ENCODE peak calls at places on chromosomes 16 and 17, in nine cellular contexts. One of them, this sample, is unnamed.

GRCh38 chr16:85539084-85539483 is 74.0 kb upstream of the GSE1 start:
- DNase-seq in dorsolateral prefrontal cortex: no peak
- DNase-seq in left ventricle myocardium superior: no peak
- DNase-seq in stimulated activated CD8-positive, alpha-beta memory T cell treated with anti-CD3 and anti-CD28 coated beads, Interleukin-7, amount 100 ng/mL, for 24 hours: no peak
- DNase-seq in effector memory CD8-positive, alpha-beta T cell: no peak
- DNase-seq in NCI-H2081: no peak
- DNase-seq in non-pigmented ciliary epithelial cell: no peak
- DNase-seq in HFFc6: no peak
- DNase-seq in SJSA1: no peak
- DNase-seq in this sample: peak

GRCh38 chr16:48117217-48118105 is 38.3 kb downstream of the ABCC12 start:
- DNase-seq in NCI-H2081: peak
- DNase-seq in effector memory CD8-positive, alpha-beta T cell: peak
- DNase-seq in dorsolateral prefrontal cortex: no peak
- DNase-seq in HFFc6: no peak
- DNase-seq in SJSA1: peak
- DNase-seq in left ventricle myocardium superior: peak
- DNase-seq in stimulated activated CD8-positive, alpha-beta memory T cell treated with anti-CD3 and anti-CD28 coated beads, Interleukin-7, amount 100 ng/mL, for 24 hours: peak
- DNase-seq in non-pigmented ciliary epithelial cell: no peak
- DNase-seq in this sample: no peak

GRCh38 chr17:67245073-67245693 is at the start of gene HELZ:
- DNase-seq in effector memory CD8-positive, alpha-beta T cell: peak
- DNase-seq in stimulated activated CD8-positive, alpha-beta memory T cell treated with anti-CD3 and anti-CD28 coated beads, Interleukin-7, amount 100 ng/mL, for 24 hours: peak
- DNase-seq in non-pigmented ciliary epithelial cell: no peak
- DNase-seq in NCI-H2081: peak
- DNase-seq in HFFc6: peak
- DNase-seq in left ventricle myocardium superior: peak
- DNase-seq in SJSA1: peak
- DNase-seq in dorsolateral prefrontal cortex: no peak
- DNase-seq in this sample: peak

GRCh38 chr16:67459066-67459857 is 21.7 kb downstream of the ATP6V0D1 start:
- DNase-seq in non-pigmented ciliary epithelial cell: no peak
- DNase-seq in NCI-H2081: no peak
- DNase-seq in dorsolateral prefrontal cortex: no peak
- DNase-seq in effector memory CD8-positive, alpha-beta T cell: no peak
- DNase-seq in left ventricle myocardium superior: peak
- DNase-seq in stimulated activated CD8-positive, alpha-beta memory T cell treated with anti-CD3 and anti-CD28 coated beads, Interleukin-7, amount 100 ng/mL, for 24 hours: no peak
- DNase-seq in SJSA1: no peak
- DNase-seq in HFFc6: no peak
- DNase-seq in this sample: no peak

GRCh38 chr17:19386276-19386863 is 620 bp downstream of the MFAP4 start:
- DNase-seq in HFFc6: peak
- DNase-seq in effector memory CD8-positive, alpha-beta T cell: no peak
- DNase-seq in dorsolateral prefrontal cortex: no peak
- DNase-seq in left ventricle myocardium superior: peak
- DNase-seq in stimulated activated CD8-positive, alpha-beta memory T cell treated with anti-CD3 and anti-CD28 coated beads, Interleukin-7, amount 100 ng/mL, for 24 hours: no peak
- DNase-seq in SJSA1: peak
- DNase-seq in non-pigmented ciliary epithelial cell: no peak
- DNase-seq in NCI-H2081: no peak
- DNase-seq in this sample: no peak

GRCh38 chr16:55638256-55638655 is 17.5 kb upstream of the SLC6A2 start:
- DNase-seq in HFFc6: no peak
- DNase-seq in dorsolateral prefrontal cortex: no peak
- DNase-seq in SJSA1: no peak
- DNase-seq in non-pigmented ciliary epithelial cell: no peak
- DNase-seq in NCI-H2081: no peak
- DNase-seq in stimulated activated CD8-positive, alpha-beta memory T cell treated with anti-CD3 and anti-CD28 coated beads, Interleukin-7, amount 100 ng/mL, for 24 hours: no peak
- DNase-seq in effector memory CD8-positive, alpha-beta T cell: no peak
- DNase-seq in left ventricle myocardium superior: no peak
- DNase-seq in this sample: no peak

GRCh38 chr17:77381731-77382130 is 241.0 kb downstream of the SEC14L1 start:
- DNase-seq in NCI-H2081: no peak
- DNase-seq in non-pigmented ciliary epithelial cell: no peak
- DNase-seq in effector memory CD8-positive, alpha-beta T cell: no peak
- DNase-seq in left ventricle myocardium superior: no peak
- DNase-seq in HFFc6: no peak
- DNase-seq in SJSA1: no peak
- DNase-seq in dorsolateral prefrontal cortex: no peak
- DNase-seq in stimulated activated CD8-positive, alpha-beta memory T cell treated with anti-CD3 and anti-CD28 coated beads, Interleukin-7, amount 100 ng/mL, for 24 hours: no peak
- DNase-seq in this sample: no peak

GRCh38 chr17:43905985-43906852 is 1.1 kb downstream of the MPP2 start:
- DNase-seq in left ventricle myocardium superior: peak
- DNase-seq in SJSA1: peak
- DNase-seq in NCI-H2081: no peak
- DNase-seq in effector memory CD8-positive, alpha-beta T cell: peak
- DNase-seq in non-pigmented ciliary epithelial cell: no peak
- DNase-seq in HFFc6: no peak
- DNase-seq in dorsolateral prefrontal cortex: peak
- DNase-seq in stimulated activated CD8-positive, alpha-beta memory T cell treated with anti-CD3 and anti-CD28 coated beads, Interleukin-7, amount 100 ng/mL, for 24 hours: no peak
- DNase-seq in this sample: peak

GRCh38 chr16:17501321-17501720 is 30.6 kb upstream of the XYLT1 start:
- DNase-seq in non-pigmented ciliary epithelial cell: no peak
- DNase-seq in stimulated activated CD8-positive, alpha-beta memory T cell treated with anti-CD3 and anti-CD28 coated beads, Interleukin-7, amount 100 ng/mL, for 24 hours: no peak
- DNase-seq in left ventricle myocardium superior: no peak
- DNase-seq in dorsolateral prefrontal cortex: no peak
- DNase-seq in NCI-H2081: no peak
- DNase-seq in SJSA1: no peak
- DNase-seq in effector memory CD8-positive, alpha-beta T cell: no peak
- DNase-seq in HFFc6: no peak
- DNase-seq in this sample: no peak

GRCh38 chr17:4232168-4232813 is 31.5 kb downstream of the ANKFY1 start:
- DNase-seq in left ventricle myocardium superior: no peak
- DNase-seq in stimulated activated CD8-positive, alpha-beta memory T cell treated with anti-CD3 and anti-CD28 coated beads, Interleukin-7, amount 100 ng/mL, for 24 hours: no peak
- DNase-seq in effector memory CD8-positive, alpha-beta T cell: no peak
- DNase-seq in HFFc6: peak
- DNase-seq in non-pigmented ciliary epithelial cell: no peak
- DNase-seq in dorsolateral prefrontal cortex: no peak
- DNase-seq in SJSA1: no peak
- DNase-seq in NCI-H2081: no peak
- DNase-seq in this sample: no peak

GRCh38 chr17:76034433-76035185 is 7.5 kb upstream of the EVPL start:
- DNase-seq in non-pigmented ciliary epithelial cell: no peak
- DNase-seq in NCI-H2081: no peak
- DNase-seq in effector memory CD8-positive, alpha-beta T cell: no peak
- DNase-seq in HFFc6: no peak
- DNase-seq in dorsolateral prefrontal cortex: no peak
- DNase-seq in SJSA1: no peak
- DNase-seq in stimulated activated CD8-positive, alpha-beta memory T cell treated with anti-CD3 and anti-CD28 coated beads, Interleukin-7, amount 100 ng/mL, for 24 hours: no peak
- DNase-seq in left ventricle myocardium superior: peak
- DNase-seq in this sample: no peak